ENCODE peak calls at places on chromosomes 3 and 15, in seven cellular contexts. O is spleen, G is body of pancreas, E is ovary, V is heart left ventricle, X is A549, B is transverse colon. C is an unnamed sample.

GRCh38 chr15:80208758-80209734 is 43.0 kb downstream of the CTXND1 start:
- DNase-seq in B (no peak), V (no peak), E (no peak), G (no peak), X (no peak), O (no peak), C (no peak)

GRCh38 chr15:41899854-41900442 is 6.1 kb upstream of the SPTBN5 start:
- DNase-seq in E (no peak), X (no peak), B (no peak), V (no peak), O (no peak), G (no peak), C (no peak)

GRCh38 chr3:32146669-32147315 is 40.4 kb downstream of the GPD1L start:
- DNase-seq in O (no peak), E (no peak), G (no peak), X (no peak), B (no peak), V (no peak), C (no peak)

GRCh38 chr3:122694966-122695365 is 14.3 kb downstream of the PARP14 start:
- DNase-seq in X (no peak), B (no peak), V (no peak), E (no peak), O (peak; percentile 81), G (no peak), C (no peak)

GRCh38 chr15:79432345-79433311 is 492 bp downstream of the MINAR1 start:
- DNase-seq in O (no peak), E (no peak), X (no peak), V (no peak), G (peak; percentile 11), B (no peak), C (no peak)

GRCh38 chr3:45937206-45938042 is 5.8 kb upstream of the CXCR6 start:
- DNase-seq in B (no peak), E (no peak), X (no peak), G (no peak), V (no peak), O (no peak), C (no peak)

GRCh38 chr15:75232252-75232813 is 25.8 kb upstream of the GOLGA6C start:
- DNase-seq in X (no peak), V (no peak), E (no peak), G (no peak), B (peak; percentile 4), O (peak; percentile 29), C (no peak)

GRCh38 chr3:119304201-119304713 is 10.1 kb downstream of the ARHGAP31 start:
- DNase-seq in G (no peak), V (no peak), O (no peak), B (no peak), E (no peak), X (no peak), C (no peak)

GRCh38 chr15:24318981-24319380 is 356.6 kb upstream of the NPAP1 start:
- DNase-seq in G (no peak), O (no peak), V (no peak), B (no peak), E (no peak), X (no peak), C (no peak)

GRCh38 chr3:123275691-123276090 is 73.9 kb downstream of the SEC22A start:
- DNase-seq in E (no peak), V (no peak), G (no peak), X (no peak), O (no peak), B (no peak), C (no peak)

GRCh38 chr3:113495035-113495434 is 19.9 kb downstream of the SPICE1 start:
- DNase-seq in E (no peak), O (no peak), G (peak; percentile 46), V (no peak), X (no peak), B (peak; percentile 31), C (peak; percentile 59)

GRCh38 chr15:75347222-75348033 is 589 bp downstream of the NEIL1 start:
- DNase-seq in E (peak; percentile 62), B (peak; percentile 79), X (peak; percentile 55), V (peak; percentile 58), O (peak; percentile 94), G (peak; percentile 62), C (peak; percentile 37)

GRCh38 chr3:188446791-188447190 is 292.8 kb downstream of the LPP start:
- DNase-seq in B (no peak), E (no peak), X (no peak), V (no peak), O (no peak), G (no peak), C (no peak)

GRCh38 chr3:82329300-82329699 is 567.9 kb upstream of the GBE1 start:
- DNase-seq in V (no peak), O (no peak), E (no peak), X (no peak), B (no peak), G (no peak), C (no peak)

GRCh38 chr3:112806903-112807302 is 39.8 kb downstream of the CD200R1L start:
- DNase-seq in X (no peak), V (no peak), G (no peak), E (no peak), O (no peak), B (no peak), C (no peak)

GRCh38 chr15:67917636-67918035 is 77.8 kb upstream of the RNU6-1 start:
- DNase-seq in B (no peak), G (no peak), V (no peak), X (no peak), O (no peak), E (no peak), C (no peak)

GRCh38 chr3:131568460-131568859 is 65.7 kb upstream of the MRPL3 start:
- DNase-seq in V (no peak), X (no peak), O (no peak), B (no peak), E (no peak), G (no peak), C (no peak)

GRCh38 chr3:17518189-17519059 is 224.0 kb downstream of the TBC1D5 start:
- DNase-seq in E (no peak), X (no peak), O (no peak), B (no peak), V (no peak), G (no peak), C (no peak)

GRCh38 chr3:8441969-8442559 is 59.6 kb upstream of the LMCD1 start:
- DNase-seq in E (peak; percentile 21), V (no peak), O (no peak), X (peak; percentile 75), G (peak; percentile 49), B (no peak), C (peak; percentile 22)

GRCh38 chr3:30302027-30302426 is 304.4 kb upstream of the TGFBR2 start:
- DNase-seq in E (no peak), V (no peak), X (no peak), O (no peak), G (no peak), B (no peak), C (no peak)

GRCh38 chr3:79012946-79013362 is 754.8 kb downstream of the ROBO1 start:
- DNase-seq in V (no peak), G (no peak), B (no peak), O (no peak), E (no peak), X (no peak), C (no peak)

GRCh38 chr15:73765778-73766177 is 12.6 kb upstream of the INSYN1 start:
- DNase-seq in B (no peak), G (no peak), E (no peak), O (no peak), V (no peak), X (no peak), C (no peak)

GRCh38 chr15:99578809-99579208 is 13.0 kb downstream of the MEF2A start:
- DNase-seq in G (no peak), V (no peak), O (no peak), X (no peak), E (no peak), B (no peak), C (no peak)

GRCh38 chr3:196688349-196688748 is 23.7 kb downstream of the CEP19 start:
- DNase-seq in E (no peak), V (peak; percentile 61), B (peak; percentile 15), O (peak; percentile 84), X (no peak), G (peak; percentile 75), C (no peak)

GRCh38 chr15:56339594-56339993 is 25.6 kb upstream of the TEX9 start:
- DNase-seq in V (no peak), G (no peak), E (no peak), X (no peak), B (no peak), O (no peak), C (no peak)

GRCh38 chr3:83515123-83515522 is 1443.7 kb upstream of the CADM2 start:
- DNase-seq in G (no peak), V (no peak), O (no peak), B (no peak), E (no peak), X (no peak), C (no peak)

GRCh38 chr15:68362537-68363126 is 69.3 kb downstream of the ITGA11 start:
- DNase-seq in B (no peak), O (no peak), V (no peak), X (no peak), E (no peak), G (no peak), C (no peak)

DNA sequence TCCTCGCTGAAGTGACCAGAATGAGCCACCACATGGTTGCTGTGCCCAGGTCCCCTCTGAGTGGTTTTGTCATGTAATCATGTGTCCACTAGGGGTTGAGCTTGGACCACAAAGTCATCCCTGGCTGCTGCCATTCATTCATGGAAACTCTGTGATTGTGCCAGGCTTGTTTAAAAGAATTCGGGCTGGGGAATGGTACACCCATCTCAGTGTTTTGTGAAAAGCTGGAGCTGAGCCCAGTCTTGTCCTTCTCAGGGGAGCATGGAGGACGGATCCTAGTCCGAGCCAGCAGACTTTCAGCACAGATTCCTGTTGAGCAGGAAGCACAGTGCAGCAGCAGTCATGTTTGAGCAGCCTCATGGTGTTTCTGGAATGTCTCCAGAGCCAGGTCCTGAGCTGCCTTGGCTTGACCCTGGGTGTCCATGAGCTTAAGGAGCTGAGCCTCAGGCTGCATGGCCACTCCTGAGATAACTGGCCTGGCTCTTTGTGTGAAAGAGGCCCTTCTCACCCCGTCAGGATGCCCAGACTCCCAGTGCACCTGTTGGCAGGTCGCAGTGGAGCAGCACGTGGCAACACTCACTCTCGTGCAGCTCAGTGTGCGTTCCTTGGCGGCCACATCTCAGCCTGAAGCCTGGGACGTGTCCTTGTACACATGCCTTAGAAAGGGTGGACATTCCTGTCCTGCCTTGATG is 260.3 kb upstream of the TPM1 start:
- DNase-seq in X (peak; percentile 81), G (peak; percentile 90), V (peak; percentile 91), O (no peak), E (peak; percentile 76), B (peak; percentile 54), C (peak; percentile 50)
- TF ChIP-seq POLR2A in X (no peak), G (no peak), V (no peak), O (no peak), E (no peak), B (no peak), C (no peak)

GRCh38 chr3:12831582-12831866 is 9.8 kb downstream of the RPL32 start:
- DNase-seq in G (no peak), B (no peak), E (no peak), X (no peak), V (no peak), O (no peak), C (no peak)
- TF ChIP-seq POLR2A in G (no peak), B (no peak), E (no peak), X (no peak), V (no peak), O (no peak), C (no peak)

GRCh38 chr3:48847586-48848423 is at the start of gene PRKAR2A:
- DNase-seq in X (peak; percentile 84), B (peak; percentile 92), E (peak; percentile 87), O (peak; percentile 98), G (peak; percentile 92), V (peak; percentile 93), C (peak; percentile 90)
- TF ChIP-seq POLR2A in X (peak; percentile 71), B (peak; percentile 80), E (peak; percentile 89), O (peak; percentile 67), G (peak; percentile 80), V (peak; percentile 90), C (peak; percentile 76)

GRCh38 chr3:136919799-136920580 is 37.8 kb upstream of the IL20RB start:
- DNase-seq in V (no peak), E (no peak), O (no peak), G (no peak), X (no peak), B (no peak), C (no peak)
- TF ChIP-seq POLR2A in V (no peak), E (no peak), O (no peak), G (no peak), X (no peak), B (no peak), C (no peak)

C was measured in erythroblast.